ENCODE peak calls at places on chromosomes 12 and 14, in six cellular contexts. W is neural progenitor cell; O is progenitor cell of endocrine pancreas; R is mucosa of descending colon; D is CD8-positive, alpha-beta T cell; P is neural crest cell. N is an unnamed sample.

GRCh38 chr14:77133718-77134338 is 7.8 kb downstream of the ZDHHC22 start:
- DNase-seq in W (peak; percentile 95), O (peak; percentile 84), R (no peak), D (peak; percentile 60), P (peak; percentile 73), N (peak; percentile 91)

GRCh38 chr12:82694970-82695369 is 8.3 kb downstream of the TMTC2 start:
- DNase-seq in W (no peak), O (no peak), R (no peak), D (no peak), P (no peak), N (no peak)

GRCh38 chr12:27396416-27396815 is 50.1 kb upstream of the SMCO2 start:
- DNase-seq in W (no peak), O (no peak), R (no peak), D (no peak), P (no peak), N (no peak)

GRCh38 chr12:116958402-116959197 is 47.9 kb downstream of the FBXW8 start:
- DNase-seq in W (no peak), O (no peak), R (no peak), D (no peak), P (no peak), N (no peak)

GRCh38 chr12:38124247-38125012 is 192.1 kb upstream of the ALG10B start:
- DNase-seq in W (no peak), O (no peak), R (no peak), D (no peak), P (no peak), N (no peak)

GRCh38 chr12:122825773-122826724 is 9.2 kb upstream of the HIP1R start:
- DNase-seq in W (peak; percentile 39), O (no peak), R (no peak), D (no peak), P (no peak), N (no peak)

GRCh38 chr12:65891987-65892481 is 67.8 kb downstream of the HMGA2 start:
- DNase-seq in W (no peak), O (no peak), R (peak; percentile 51), D (no peak), P (no peak), N (no peak)

GRCh38 chr12:101915856-101916255 is 38.5 kb downstream of the DRAM1 start:
- DNase-seq in W (no peak), O (no peak), R (no peak), D (no peak), P (no peak), N (no peak)

GRCh38 chr14:70080081-70080480 is 108.7 kb downstream of the SLC8A3 start:
- DNase-seq in W (no peak), O (no peak), R (no peak), D (no peak), P (no peak), N (no peak)

GRCh38 chr12:91515944-91516739 is 333.5 kb upstream of the DCN start:
- DNase-seq in W (no peak), O (no peak), R (no peak), D (no peak), P (no peak), N (no peak)

GRCh38 chr12:124720019-124720686 is 143.5 kb downstream of the SCARB1 start:
- DNase-seq in W (no peak), O (no peak), R (no peak), D (no peak), P (no peak), N (no peak)

GRCh38 chr14:94761348-94761998 is 8.4 kb downstream of the GSC start:
- DNase-seq in W (no peak), O (no peak), R (no peak), D (no peak), P (no peak), N (no peak)

GRCh38 chr12:58529114-58529665 is 391.1 kb downstream of the LRIG3 start:
- DNase-seq in W (no peak), O (no peak), R (no peak), D (no peak), P (no peak), N (no peak)

DNA sequence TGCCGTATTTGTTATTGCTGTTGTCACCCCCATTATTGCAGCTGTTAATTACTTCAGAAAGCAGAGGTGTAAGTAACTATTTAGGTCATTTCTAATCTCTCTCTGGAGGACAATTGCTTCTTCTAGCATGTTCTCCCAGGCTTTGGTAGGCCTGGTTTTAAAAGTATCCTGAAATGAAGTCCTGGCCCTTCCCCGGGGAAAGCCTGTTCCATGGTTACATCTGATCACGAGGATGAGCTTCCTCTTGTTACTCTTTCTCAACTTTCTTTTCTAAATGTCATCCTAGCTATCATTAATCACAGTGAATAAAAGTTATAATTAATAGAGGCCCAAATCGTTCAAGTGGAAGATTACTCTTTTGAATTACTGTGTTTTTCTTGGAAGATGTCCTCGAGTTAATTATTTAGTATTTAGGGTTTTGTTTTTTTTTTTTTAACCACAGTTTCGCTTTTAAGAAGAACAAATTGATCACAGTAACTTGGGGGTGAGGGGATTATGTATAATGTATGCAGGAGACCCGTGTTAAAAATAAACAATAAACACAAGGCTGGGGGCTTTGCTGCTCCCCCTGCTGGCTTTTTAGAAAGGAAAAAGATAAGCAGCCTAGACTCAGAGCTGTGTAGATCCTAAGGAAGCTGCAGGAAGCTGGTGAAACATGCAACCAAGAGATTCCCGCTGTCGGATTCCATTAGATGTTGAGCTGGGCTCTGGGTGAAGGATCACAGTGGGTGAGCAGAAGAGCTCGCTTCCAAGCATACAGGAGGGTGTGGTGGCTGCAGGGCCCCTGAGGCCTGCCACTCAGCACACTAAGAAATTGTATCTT is 420.1 kb downstream of the FUT8 start:
- DNase-seq in W (peak; percentile 68), O (no peak), R (no peak), D (no peak), P (no peak), N (no peak)
- TF ChIP-seq CTCF in W (peak; percentile 62), O (peak; percentile 46), R (no peak), D (no peak), P (peak; percentile 55), N (no peak)

GRCh38 chr14:60721331-60722162 is 2.6 kb downstream of the SIX4 start:
- DNase-seq in W (peak; percentile 82), O (peak; percentile 37), R (peak; percentile 50), D (peak; percentile 63), P (peak; percentile 33), N (peak; percentile 75)
- TF ChIP-seq CTCF in W (peak; percentile 52), O (peak; percentile 64), R (no peak), D (no peak), P (peak; percentile 49), N (no peak)

GRCh38 chr12:106790020-106790419 is 15.5 kb downstream of the RIC8B start:
- DNase-seq in W (no peak), O (no peak), R (no peak), D (no peak), P (no peak), N (no peak)
- TF ChIP-seq CTCF in W (peak; percentile 27), O (peak; percentile 30), R (no peak), D (no peak), P (no peak), N (no peak)

GRCh38 chr14:99274346-99275221 is 2.6 kb upstream of the BCL11B start:
- DNase-seq in W (peak; percentile 97), O (peak; percentile 80), R (peak; percentile 87), D (peak; percentile 76), P (peak; percentile 80), N (peak; percentile 87)
- TF ChIP-seq CTCF in W (peak; percentile 65), O (peak; percentile 54), R (no peak), D (peak; percentile 50), P (peak; percentile 64), N (peak; percentile 32)

DNA sequence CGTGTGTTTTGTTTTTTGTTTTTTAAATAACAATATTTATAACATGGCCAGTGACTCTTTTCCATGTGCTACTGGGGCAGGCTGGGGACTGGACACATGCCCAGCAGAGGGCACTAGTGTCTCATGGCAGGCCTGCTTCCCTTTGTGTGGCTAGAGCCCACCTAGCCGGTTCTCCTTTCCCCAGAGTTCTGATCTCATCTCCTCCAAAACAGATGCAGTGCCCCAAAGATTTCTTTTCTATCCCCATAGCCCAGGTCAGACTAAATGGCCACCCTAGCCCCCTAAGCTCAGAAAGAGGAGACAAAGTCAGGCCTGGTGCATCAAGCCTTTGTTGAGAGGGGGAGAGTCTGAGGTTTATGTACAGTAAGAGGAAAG is 21.2 kb downstream of the PRPF40B start:
- DNase-seq in W (peak; percentile 85), O (peak; percentile 63), R (peak; percentile 76), D (peak; percentile 90), P (peak; percentile 75), N (peak; percentile 77)
- TF ChIP-seq CTCF in W (peak; percentile 91), O (peak; percentile 96), R (peak; percentile 80), D (peak; percentile 93), P (peak; percentile 94), N (peak; percentile 91)

GRCh38 chr14:59254146-59254910 is 65.9 kb downstream of the DAAM1 start:
- DNase-seq in W (no peak), O (no peak), R (no peak), D (no peak), P (no peak), N (no peak)
- TF ChIP-seq CTCF in W (no peak), O (no peak), R (no peak), D (no peak), P (no peak), N (no peak)

DNA sequence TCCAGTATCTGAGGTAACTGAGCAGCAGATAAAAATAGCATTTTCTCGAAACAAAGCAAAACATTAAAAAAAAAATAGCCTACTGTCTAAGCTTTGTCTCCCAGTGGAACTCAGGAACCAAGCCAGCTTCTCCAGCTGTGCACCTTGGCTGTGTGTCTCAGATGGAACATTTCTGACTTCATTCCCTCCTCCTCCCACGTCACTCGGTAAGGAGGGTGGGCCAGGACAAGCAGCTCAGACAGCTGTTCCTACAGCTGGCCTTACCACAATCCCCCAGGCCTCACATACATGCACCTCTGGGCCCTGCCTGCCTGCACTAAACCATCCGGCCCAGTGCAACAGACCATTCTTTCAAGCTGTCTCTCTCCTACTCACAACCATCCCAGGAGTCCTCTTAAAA is 249.7 kb downstream of the DAD1 start:
- DNase-seq in W (no peak), O (no peak), R (peak; percentile 56), D (no peak), P (no peak), N (no peak)
- TF ChIP-seq CTCF in W (no peak), O (no peak), R (no peak), D (no peak), P (no peak), N (no peak)

GRCh38 chr12:47705571-47706425 is at the start of gene RPAP3:
- DNase-seq in W (peak; percentile 97), O (peak; percentile 92), R (peak; percentile 99), D (peak; percentile 98), P (peak; percentile 94), N (peak; percentile 97)
- TF ChIP-seq CTCF in W (peak; percentile 62), O (peak; percentile 75), R (peak; percentile 33), D (peak; percentile 77), P (peak; percentile 80), N (peak; percentile 56)

GRCh38 chr14:43003845-43004244 is 1397.2 kb downstream of the LRFN5 start:
- DNase-seq in W (peak; percentile 40), O (no peak), R (no peak), D (no peak), P (no peak), N (no peak)

GRCh38 chr14:43001729-43002128 is 1395.1 kb downstream of the LRFN5 start:
- DNase-seq in W (no peak), O (no peak), R (no peak), D (no peak), P (no peak), N (no peak)

DNA sequence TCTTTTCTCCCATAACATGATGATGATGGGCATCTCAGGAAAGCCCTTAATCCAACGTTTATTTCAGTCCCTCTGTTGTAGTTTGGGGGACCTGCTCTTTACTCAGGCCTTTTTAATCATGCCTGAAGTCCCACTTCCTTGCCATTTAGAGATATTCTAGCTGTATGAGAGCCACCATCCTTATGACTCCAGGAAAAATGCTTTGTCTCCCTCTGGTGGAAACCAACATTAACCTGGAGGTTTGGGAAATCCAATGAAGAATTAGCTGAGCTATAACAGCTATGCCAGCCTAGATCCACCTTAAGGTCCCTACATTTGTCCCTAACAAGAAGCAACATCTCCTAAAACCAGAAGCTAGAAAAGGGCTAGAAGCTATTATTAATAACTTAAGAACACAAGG is 1399.1 kb downstream of the LRFN5 start:
- DNase-seq in W (no peak), O (no peak), R (no peak), D (no peak), P (no peak), N (no peak)
- TF ChIP-seq CTCF in W (no peak), O (no peak), R (no peak), D (no peak), P (no peak), N (no peak)